ENCODE peak calls at places on chromosomes 7 and 10, in five cellular contexts. L, I, R, Y and Z are unnamed samples.

GRCh38 chr10:106185991-106186390 is 978.5 kb downstream of the SORCS1 start:
- DNase-seq in L (no peak), I (no peak), R (no peak), Y (no peak), Z (no peak)

GRCh38 chr10:47259521-47259920 is 40.5 kb upstream of the GDF10 start:
- DNase-seq in L (no peak), I (no peak), R (no peak), Y (no peak), Z (no peak)

GRCh38 chr10:131899695-131900349 is 986 bp upstream of the PPP2R2D start:
- DNase-seq in L (no peak), I (no peak), R (no peak), Y (no peak), Z (no peak)

GRCh38 chr7:71626206-71626605 is 494.3 kb downstream of the GALNT17 start:
- DNase-seq in L (no peak), I (no peak), R (no peak), Y (peak), Z (no peak)

GRCh38 chr7:44283381-44284211 is 41.8 kb downstream of the CAMK2B start:
- DNase-seq in L (no peak), I (no peak), R (no peak), Y (no peak), Z (peak)

GRCh38 chr10:118471863-118472262 is 123.6 kb downstream of the PRLHR start:
- DNase-seq in L (no peak), I (peak), R (peak), Y (peak), Z (no peak)

GRCh38 chr10:112959207-112959838 is 9.3 kb downstream of the TCF7L2 start:
- DNase-seq in L (no peak), I (peak), R (no peak), Y (peak), Z (no peak)

GRCh38 chr7:141593134-141593533 is 41.9 kb downstream of the AGK start:
- DNase-seq in L (no peak), I (no peak), R (peak), Y (peak), Z (no peak)

GRCh38 chr10:112296908-112297331 is 13.7 kb downstream of the TECTB start:
- DNase-seq in L (no peak), I (no peak), R (no peak), Y (no peak), Z (no peak)

GRCh38 chr7:6628045-6628444 is 9.1 kb upstream of the ZNF316 start:
- DNase-seq in L (no peak), I (peak), R (no peak), Y (no peak), Z (no peak)

GRCh38 chr7:52961084-52961483 is 74.3 kb upstream of the POM121L12 start:
- DNase-seq in L (no peak), I (no peak), R (no peak), Y (no peak), Z (no peak)

GRCh38 chr10:71423936-71424335 is 27.2 kb downstream of the CDH23 start:
- DNase-seq in L (no peak), I (no peak), R (no peak), Y (no peak), Z (no peak)

GRCh38 chr10:43471929-43472720 is 35.2 kb downstream of the ZNF487 start:
- DNase-seq in L (no peak), I (no peak), R (no peak), Y (no peak), Z (no peak)

GRCh38 chr10:121459279-121459764 is 138.9 kb downstream of the FGFR2 start:
- DNase-seq in L (no peak), I (no peak), R (no peak), Y (no peak), Z (no peak)

GRCh38 chr7:64504581-64505120 is 58.2 kb downstream of the ZNF680 start:
- DNase-seq in L (no peak), I (no peak), R (no peak), Y (no peak), Z (no peak)

GRCh38 chr10:61935085-61935484 is 33.6 kb downstream of the ARID5B start:
- DNase-seq in L (no peak), I (no peak), R (no peak), Y (no peak), Z (no peak)
- TF ChIP-seq CTCF in L (no peak), I (no peak), R (no peak), Y (no peak), Z (no peak)

GRCh38 chr7:111953611-111954010 is 252.6 kb downstream of the DOCK4 start:
- DNase-seq in L (no peak), I (peak), R (peak), Y (no peak), Z (no peak)
- TF ChIP-seq CTCF in L (no peak), I (peak), R (peak), Y (no peak), Z (no peak)

GRCh38 chr7:50528266-50529092 is 36.7 kb downstream of the DDC start:
- DNase-seq in L (no peak), I (no peak), R (no peak), Y (no peak), Z (no peak)
- TF ChIP-seq CTCF in L (no peak), I (no peak), R (no peak), Y (no peak), Z (no peak)

GRCh38 chr10:99905971-99906370 is 103.8 kb downstream of the DNMBP start:
- DNase-seq in L (no peak), I (peak), R (no peak), Y (no peak), Z (no peak)

GRCh38 chr10:99912057-99912456 is 97.7 kb downstream of the DNMBP start:
- DNase-seq in L (no peak), I (no peak), R (no peak), Y (no peak), Z (no peak)

GRCh38 chr10:99908512-99908911 is 101.2 kb downstream of the DNMBP start:
- DNase-seq in L (no peak), I (no peak), R (no peak), Y (no peak), Z (no peak)

DNA sequence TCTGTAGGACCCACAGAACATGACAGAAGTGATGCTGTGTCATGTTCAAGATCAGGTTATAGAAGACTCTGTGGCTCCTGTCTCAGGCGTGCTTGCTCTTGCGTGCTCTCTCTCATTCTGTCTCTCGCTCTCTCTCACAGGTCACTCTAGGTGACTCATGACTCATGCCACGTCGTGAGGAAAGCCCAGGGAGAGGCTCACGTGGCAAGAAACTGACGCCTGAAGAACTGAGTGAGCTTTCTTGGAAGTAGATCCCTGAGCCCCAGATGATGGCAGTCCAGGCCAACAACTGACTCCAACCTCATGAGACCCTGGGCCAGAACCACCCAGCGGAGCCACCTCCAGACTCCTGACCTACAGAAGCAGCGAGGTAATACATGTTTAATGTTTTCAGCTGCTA is 103.3 kb downstream of the DNMBP start:
- DNase-seq in L (no peak), I (peak), R (peak), Y (peak), Z (no peak)
- TF ChIP-seq CTCF in L (no peak), I (peak), R (peak), Y (peak), Z (no peak)

DNA sequence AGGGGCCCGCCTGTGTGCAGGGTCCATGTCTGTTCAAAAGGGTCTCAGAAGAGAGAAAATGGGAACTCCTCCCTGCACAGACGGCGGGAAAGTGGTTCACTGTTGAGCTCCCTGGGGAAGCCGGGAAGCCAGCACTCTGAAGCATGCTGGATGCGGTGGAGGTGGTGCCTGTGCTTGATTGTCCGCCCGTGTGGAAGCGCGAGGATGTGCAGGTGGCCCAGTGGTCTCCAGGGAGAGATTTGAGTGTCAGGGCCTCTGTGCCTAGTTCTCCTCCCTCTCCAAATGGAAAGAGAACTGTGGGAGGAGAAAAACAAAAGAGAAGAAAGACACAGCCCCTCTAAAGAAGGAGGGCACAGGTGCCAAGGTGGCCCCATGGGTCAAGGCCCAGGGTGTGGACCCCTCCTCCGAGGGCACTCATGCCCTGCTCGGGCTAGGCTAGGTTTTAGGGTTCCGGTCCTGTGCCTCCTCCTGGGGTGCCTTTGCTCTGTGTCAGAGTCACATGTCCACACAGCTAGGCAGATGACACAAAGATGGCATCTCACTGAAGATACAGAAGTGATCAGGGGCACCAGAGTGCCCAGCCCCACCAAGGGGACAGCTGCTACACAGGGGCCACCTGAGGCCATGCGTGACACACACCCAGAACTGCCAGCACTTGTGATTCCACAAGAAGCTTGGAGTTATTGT is 116.6 kb upstream of the PPIF start:
- DNase-seq in L (no peak), I (no peak), R (no peak), Y (no peak), Z (no peak)
- TF ChIP-seq CTCF in L (no peak), I (no peak), R (no peak), Y (no peak), Z (no peak)